ENCODE peak calls at places on chromosomes 6 and 20, in seven cellular contexts. Z is transverse colon, R is adipocyte, I is uterus, K is IMR-90, O is mammary epithelial cell, T is tibial nerve. V is an unnamed sample. For H3K4me1, the result is how much of the 10 kb centered on the place peaks cover.

GRCh38 chr20:35443003-35443402 is 5.0 kb upstream of the GDF5 start:
- DNase-seq in Z (no peak), R (peak), I (no peak), K (peak), O (no peak), T (no peak), V (no peak)

GRCh38 chr20:37297066-37297736 is 7.7 kb downstream of the MANBAL start:
- DNase-seq in Z (no peak), R (peak), I (peak), K (peak), O (peak), T (no peak), V (no peak)

GRCh38 chr20:50916934-50917333 is 14.3 kb downstream of the ADNP start:
- DNase-seq in Z (no peak), R (no peak), I (no peak), K (no peak), O (no peak), T (no peak), V (no peak)

GRCh38 chr6:44645276-44645675 is 257.8 kb downstream of the CDC5L start:
- DNase-seq in Z (no peak), R (no peak), I (no peak), K (no peak), O (no peak), T (no peak), V (no peak)

GRCh38 chr6:108744244-108744972 is 103.8 kb upstream of the ARMC2 start:
- DNase-seq in Z (no peak), R (no peak), I (no peak), K (no peak), O (no peak), T (no peak), V (no peak)

GRCh38 chr6:50986319-50986718 is 167.6 kb downstream of the TFAP2B start:
- DNase-seq in Z (no peak), R (no peak), I (no peak), K (no peak), O (no peak), T (no peak), V (no peak)

GRCh38 chr6:33248643-33248931 is 23.1 kb downstream of the VPS52 start:
- DNase-seq in Z (no peak), R (peak), I (no peak), K (no peak), O (no peak), T (no peak), V (no peak)

GRCh38 chr6:13268914-13269532 is 59.3 kb downstream of the TBC1D7 start:
- DNase-seq in Z (no peak), R (peak), I (no peak), K (peak), O (peak), T (no peak), V (no peak)

GRCh38 chr6:69825904-69826303 is 29.1 kb upstream of the LMBRD1 start:
- DNase-seq in Z (no peak), R (peak), I (no peak), K (peak), O (no peak), T (no peak), V (no peak)

GRCh38 chr6:158645064-158646022 is 800 bp upstream of the DYNLT1 start:
- DNase-seq in Z (no peak), R (no peak), I (no peak), K (no peak), O (peak), T (no peak), V (peak)
- H3K4me1 ChIP-seq in Z (under half), R (under half), I (under half), K (under half), O (half or more), T (under half), V (under half)

GRCh38 chr6:75863001-75863400 is 114.0 kb downstream of the MYO6 start:
- DNase-seq in Z (no peak), R (no peak), I (no peak), K (no peak), O (no peak), T (no peak), V (no peak)
- H3K4me1 ChIP-seq in Z (under half), R (under half), I (under half), K (under half), O (under half), T (under half), V (under half)

DNA sequence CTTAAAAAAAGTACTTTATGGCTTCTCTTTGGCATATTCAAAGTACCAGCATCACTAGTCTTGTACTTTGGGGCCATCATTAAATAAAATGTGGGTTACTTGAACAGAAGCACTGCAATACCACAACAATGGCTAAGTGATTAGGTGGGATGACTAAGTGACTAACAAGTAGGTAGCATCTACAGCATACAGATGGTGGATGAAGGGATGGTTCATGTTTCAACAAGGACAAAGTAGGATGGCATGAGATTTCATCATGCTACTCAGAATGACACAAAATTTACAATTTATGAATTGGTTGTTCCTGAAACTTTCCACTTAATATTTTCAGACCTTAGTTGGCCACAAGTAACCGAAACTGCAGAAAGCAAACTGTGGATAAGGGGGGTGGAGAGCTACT is 7.7 kb downstream of the MPC1 start:
- DNase-seq in Z (no peak), R (no peak), I (no peak), K (no peak), O (peak), T (no peak), V (no peak)
- H3K4me1 ChIP-seq in Z (under half), R (under half), I (under half), K (under half), O (under half), T (under half), V (under half)

GRCh38 chr6:26534681-26535465 is 3.3 kb upstream of the HMGN4 start:
- DNase-seq in Z (peak), R (no peak), I (no peak), K (no peak), O (no peak), T (no peak), V (no peak)
- H3K4me1 ChIP-seq in Z (under half), R (under half), I (under half), K (under half), O (under half), T (under half), V (under half)

GRCh38 chr6:14444296-14444993 is 326.9 kb downstream of the CD83 start:
- DNase-seq in Z (no peak), R (no peak), I (no peak), K (no peak), O (no peak), T (no peak), V (no peak)
- H3K4me1 ChIP-seq in Z (under half), R (under half), I (under half), K (under half), O (under half), T (under half), V (under half)

GRCh38 chr6:4805553-4806307 is 29.5 kb downstream of the CDYL start:
- DNase-seq in Z (peak), R (peak), I (peak), K (peak), O (peak), T (no peak), V (no peak)
- H3K4me1 ChIP-seq in Z (under half), R (under half), I (under half), K (under half), O (under half), T (under half), V (under half)

DNA sequence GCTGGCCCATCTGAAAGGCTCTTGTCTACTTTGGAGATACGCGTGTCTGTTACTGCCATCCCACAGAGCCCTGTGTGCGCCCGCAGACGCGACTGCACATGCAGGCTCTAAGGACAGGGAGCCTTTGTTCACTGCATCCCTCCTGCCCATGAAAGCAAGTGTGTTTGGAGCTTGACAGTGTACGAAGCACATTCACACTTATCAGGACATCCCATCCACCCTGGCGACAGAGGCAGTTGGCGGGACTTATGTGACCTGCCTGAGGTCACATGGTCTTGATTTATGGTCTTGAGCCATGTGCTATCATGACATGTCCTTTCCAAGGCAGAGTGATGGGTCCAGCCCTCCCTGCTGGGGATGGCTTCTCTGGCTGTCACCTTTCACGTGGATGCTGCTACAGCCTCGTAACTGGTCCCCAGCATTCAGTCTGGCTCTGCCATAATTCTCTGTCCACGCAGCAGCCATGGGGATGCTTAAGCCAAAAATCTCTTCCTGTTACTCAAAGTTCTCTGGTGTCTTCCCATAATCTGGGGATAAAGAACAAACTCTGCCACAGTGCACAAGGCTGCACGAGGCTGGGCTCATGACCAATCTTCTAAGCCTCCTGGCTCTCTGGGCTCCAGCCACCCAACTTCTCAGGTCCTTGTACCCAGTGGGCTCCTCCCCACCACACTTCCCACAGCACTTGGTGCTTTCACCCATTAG is 36.3 kb upstream of the FAM83D start:
- DNase-seq in Z (no peak), R (no peak), I (no peak), K (no peak), O (no peak), T (no peak), V (no peak)
- H3K4me1 ChIP-seq in Z (under half), R (under half), I (under half), K (under half), O (under half), T (under half), V (under half)